ENCODE peak calls at places on chromosomes 11 and 22, in five cellular contexts. M is K562, W is GM12878, A is SK-N-SH, N is HepG2. D is an unnamed sample. For H3K4me1, the result is how much of the 10 kb centered on the place peaks cover.

GRCh38 chr11:126742582-126742981 is 258.0 kb downstream of the KIRREL3 start:
- DNase-seq in M (no peak), W (no peak), A (no peak), N (no peak), D (no peak)

GRCh38 chr11:106503901-106504300 is 426.4 kb downstream of the AASDHPPT start:
- DNase-seq in M (no peak), W (no peak), A (peak), N (no peak), D (no peak)

GRCh38 chr11:72950685-72951084 is 136.5 kb downstream of the ATG16L2 start:
- DNase-seq in M (no peak), W (no peak), A (no peak), N (no peak), D (no peak)

GRCh38 chr22:49016909-49017768 is 810.5 kb downstream of the BRD1 start:
- DNase-seq in M (no peak), W (no peak), A (no peak), N (no peak), D (peak)

GRCh38 chr22:44298331-44299087 is 14.2 kb downstream of the SHISAL1 start:
- DNase-seq in M (no peak), W (no peak), A (no peak), N (no peak), D (no peak)

GRCh38 chr11:106879029-106879428 is 139.2 kb downstream of the GUCY1A2 start:
- DNase-seq in M (no peak), W (no peak), A (no peak), N (no peak), D (no peak)

GRCh38 chr11:126115253-126115540 is 52.5 kb upstream of the CDON start:
- DNase-seq in M (no peak), W (no peak), A (peak), N (no peak), D (no peak)

GRCh38 chr11:62054484-62055121 is 69.2 kb upstream of the INCENP start:
- DNase-seq in M (no peak), W (no peak), A (no peak), N (peak), D (no peak)

GRCh38 chr11:75303544-75304224 is 47.8 kb downstream of the ARRB1 start:
- DNase-seq in M (no peak), W (no peak), A (peak), N (no peak), D (no peak)

GRCh38 chr22:38718414-38718813 is 12.7 kb downstream of the GTPBP1 start:
- DNase-seq in M (no peak), W (no peak), A (peak), N (peak), D (no peak)

GRCh38 chr11:123166095-123166559 is 28.9 kb downstream of the CLMP start:
- DNase-seq in M (peak), W (no peak), A (peak), N (no peak), D (peak)

GRCh38 chr11:131073167-131073566 is 156.9 kb upstream of the SNX19 start:
- DNase-seq in M (no peak), W (no peak), A (no peak), N (no peak), D (no peak)

GRCh38 chr22:42277988-42278776 is 7.7 kb upstream of the TCF20 start:
- DNase-seq in M (no peak), W (no peak), A (peak), N (no peak), D (no peak)

GRCh38 chr22:20524004-20524481 is 16.6 kb downstream of the MED15 start:
- DNase-seq in M (peak), W (peak), A (peak), N (peak), D (no peak)

GRCh38 chr11:19673924-19674390 is 38.7 kb upstream of the NAV2 start:
- DNase-seq in M (no peak), W (no peak), A (no peak), N (no peak), D (peak)

GRCh38 chr11:103993502-103993901 is 42.9 kb upstream of the DDI1 start:
- DNase-seq in M (no peak), W (no peak), A (no peak), N (no peak), D (no peak)

GRCh38 chr22:17727244-17727892 is 46.9 kb downstream of the BID start:
- DNase-seq in M (no peak), W (no peak), A (no peak), N (no peak), D (no peak)

GRCh38 chr11:17790453-17790852 is 55.9 kb downstream of the KCNC1 start:
- DNase-seq in M (no peak), W (no peak), A (no peak), N (no peak), D (no peak)

GRCh38 chr22:35076648-35077047 is 10.7 kb downstream of the ISX start:
- DNase-seq in M (no peak), W (no peak), A (no peak), N (no peak), D (no peak)

GRCh38 chr11:99316761-99317475 is 296.2 kb downstream of the CNTN5 start:
- DNase-seq in M (no peak), W (no peak), A (no peak), N (no peak), D (no peak)

GRCh38 chr11:120912504-120912903 is 111.4 kb upstream of the TBCEL start:
- DNase-seq in M (no peak), W (no peak), A (peak), N (peak), D (no peak)

GRCh38 chr22:27461470-27461869 is 340.1 kb downstream of the MN1 start:
- DNase-seq in M (no peak), W (no peak), A (no peak), N (no peak), D (peak)

GRCh38 chr22:50141891-50142363 is 28.6 kb upstream of the PANX2 start:
- DNase-seq in M (no peak), W (no peak), A (peak), N (no peak), D (peak)

GRCh38 chr11:76334826-76335389 is 46.0 kb downstream of the THAP12 start:
- DNase-seq in M (no peak), W (no peak), A (no peak), N (no peak), D (no peak)

GRCh38 chr11:86571273-86571948 is 101.0 kb downstream of the ME3 start:
- DNase-seq in M (peak), W (no peak), A (peak), N (peak), D (peak)
- H3K4me1 ChIP-seq in M (under half), W (under half), A (under half), N (under half), D (under half)

DNA sequence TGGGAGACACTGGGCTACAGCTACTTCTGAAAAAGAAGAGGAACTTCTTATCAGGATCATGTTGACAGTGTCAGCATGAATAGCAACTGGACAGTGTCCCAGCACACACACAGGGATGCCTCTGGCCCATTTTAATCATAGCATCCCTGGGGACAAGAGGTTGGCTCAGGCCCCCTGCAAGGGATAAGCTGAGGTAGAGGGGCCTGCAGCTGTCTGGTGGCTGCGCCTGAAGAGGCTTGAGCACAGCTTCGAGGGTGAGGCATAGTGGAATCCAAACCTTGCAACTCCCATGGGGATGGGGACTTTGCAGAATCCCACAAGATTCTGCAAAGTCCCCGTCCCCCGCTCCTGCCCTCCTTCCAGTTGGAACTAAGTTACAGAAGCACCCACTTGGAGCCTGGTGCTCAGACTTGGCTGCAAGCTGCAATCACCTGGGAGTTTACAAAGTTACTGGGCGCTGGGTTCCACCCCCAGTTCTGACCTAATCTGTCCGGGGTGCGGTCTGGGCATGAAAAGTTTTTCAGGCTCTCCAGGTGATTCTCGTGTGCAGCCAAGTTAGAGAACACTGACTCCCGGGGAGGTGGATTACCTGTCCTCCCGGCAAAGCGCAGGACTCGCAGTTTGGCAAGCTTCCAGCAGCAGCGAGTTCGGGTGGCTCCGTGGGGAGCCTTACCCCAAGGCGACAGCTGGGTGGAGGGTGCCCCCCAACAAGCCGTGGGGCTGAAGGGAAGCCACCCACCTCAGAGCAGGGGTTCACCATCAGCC is 16.0 kb upstream of the LINC01488 start:
- DNase-seq in M (no peak), W (no peak), A (no peak), N (no peak), D (no peak)
- TF ChIP-seq USF2 in M (no peak), W (no peak), A (no peak), N (no peak), D (no peak)

GRCh38 chr11:128355558-128355957 is 231.8 kb downstream of the ETS1 start:
- DNase-seq in M (no peak), W (no peak), A (no peak), N (no peak), D (no peak)

GRCh38 chr11:128346808-128347207 is 240.6 kb downstream of the ETS1 start:
- DNase-seq in M (no peak), W (no peak), A (no peak), N (no peak), D (no peak)

GRCh38 chr11:128354476-128354875 is 232.9 kb downstream of the ETS1 start:
- DNase-seq in M (no peak), W (no peak), A (no peak), N (no peak), D (no peak)

GRCh38 chr11:128349650-128350296 is 237.6 kb downstream of the ETS1 start:
- DNase-seq in M (no peak), W (no peak), A (no peak), N (no peak), D (no peak)

GRCh38 chr11:128351168-128351567 is 236.2 kb downstream of the ETS1 start:
- DNase-seq in M (no peak), W (no peak), A (no peak), N (no peak), D (no peak)
- TF ChIP-seq GABPA in M (no peak), W (no peak), A (no peak), N (no peak), D (no peak)

GRCh38 chr11:109644158-109644557 is 222.2 kb downstream of the C11orf87 start:
- DNase-seq in M (no peak), W (no peak), A (peak), N (no peak), D (no peak)
- H3K4me1 ChIP-seq in M (under half), W (under half), A (under half), N (under half), D (under half)

GRCh38 chr11:133746663-133747306 is 98.5 kb downstream of the SPATA19 start:
- DNase-seq in M (no peak), W (no peak), A (no peak), N (no peak), D (no peak)
- TF ChIP-seq USF2 in M (no peak), W (no peak), A (no peak), N (no peak), D (no peak)

DNA sequence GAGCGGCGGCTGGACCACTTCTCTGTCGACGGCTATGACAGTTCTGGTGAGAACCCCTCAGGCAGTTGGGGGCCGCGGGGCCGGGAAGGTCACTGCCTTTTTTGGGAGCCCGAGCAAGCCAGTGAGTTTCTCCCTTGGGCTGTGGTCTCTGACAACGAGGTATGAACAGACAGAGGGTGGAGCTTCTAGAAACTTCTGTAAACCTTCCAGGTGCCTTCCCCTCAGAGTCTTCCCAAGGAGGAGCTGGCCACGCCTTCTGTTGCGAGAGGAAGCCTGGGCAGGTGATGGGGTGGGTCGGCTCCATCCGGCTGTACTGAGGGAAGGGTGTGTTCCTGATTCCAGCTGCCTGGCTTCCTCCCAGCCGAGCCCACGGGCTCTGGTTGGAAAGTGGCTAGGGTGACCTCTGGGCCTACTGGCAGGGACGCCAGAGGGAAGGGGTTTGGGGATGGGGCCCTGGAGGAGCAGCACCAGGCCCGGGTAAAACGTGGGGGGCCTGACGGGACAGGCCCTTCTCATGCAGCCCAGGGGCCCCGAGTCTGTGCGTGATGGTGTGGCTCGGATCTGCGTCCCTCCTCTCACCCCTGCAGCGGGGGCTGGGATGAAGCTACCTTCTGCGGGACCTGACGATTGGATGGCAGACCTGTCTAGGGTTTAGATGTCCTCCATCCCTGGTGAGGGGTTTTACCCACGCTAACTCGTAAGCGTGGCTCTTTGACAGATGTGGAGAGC is 110.8 kb downstream of the KCNQ1OT1 start:
- DNase-seq in M (no peak), W (no peak), A (peak), N (no peak), D (no peak)
- TF ChIP-seq GABPA in M (no peak), W (no peak), A (no peak), N (no peak), D (no peak)

DNA sequence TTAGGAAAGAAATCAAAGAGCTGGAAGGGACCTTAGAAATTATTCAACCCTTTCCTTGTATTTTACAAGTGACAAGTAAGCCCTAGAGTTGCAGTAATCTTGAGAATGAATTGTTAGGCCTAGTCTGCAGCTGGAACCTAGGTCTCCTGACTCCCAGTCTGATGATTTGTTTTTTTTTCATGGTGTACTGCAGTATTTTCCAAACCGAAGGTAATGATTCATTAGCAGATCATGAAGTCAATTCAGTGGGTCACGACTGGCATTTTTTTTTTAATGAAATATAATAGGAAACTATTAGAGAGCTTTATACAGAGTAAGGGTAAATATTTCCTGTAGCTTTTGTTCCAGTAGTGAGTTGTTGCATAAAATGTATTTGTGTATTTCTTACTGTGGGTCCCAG is 42.8 kb downstream of the EXT2 start:
- DNase-seq in M (no peak), W (no peak), A (no peak), N (no peak), D (no peak)
- H3K4me1 ChIP-seq in M (under half), W (under half), A (under half), N (under half), D (under half)